ENCODE peak calls at places on chromosomes 1 and 21, in seven cellular contexts. One of them, this sample, is unnamed.

GRCh38 chr1:199302554-199302953 is 663.7 kb downstream of the PTPRC start:
- DNase-seq in fibroblast of lung: no peak
- DNase-seq in effector memory CD8-positive, alpha-beta T cell: no peak
- DNase-seq in hypothalamus: no peak
- DNase-seq in nephron progenitor cell: no peak
- DNase-seq in effector CD4-positive, alpha-beta T cell: no peak
- DNase-seq in type B pancreatic cell: no peak
- DNase-seq in this sample: no peak

GRCh38 chr21:26388731-26389231 is 184.3 kb downstream of the CYYR1 start:
- DNase-seq in hypothalamus: no peak
- DNase-seq in fibroblast of lung: peak; percentile 29
- DNase-seq in type B pancreatic cell: no peak
- DNase-seq in effector CD4-positive, alpha-beta T cell: no peak
- DNase-seq in nephron progenitor cell: no peak
- DNase-seq in effector memory CD8-positive, alpha-beta T cell: no peak
- DNase-seq in this sample: no peak

GRCh38 chr1:25804244-25804963 is 4.4 kb downstream of the SELENON start:
- DNase-seq in effector memory CD8-positive, alpha-beta T cell: no peak
- DNase-seq in type B pancreatic cell: no peak
- DNase-seq in effector CD4-positive, alpha-beta T cell: no peak
- DNase-seq in fibroblast of lung: no peak
- DNase-seq in nephron progenitor cell: no peak
- DNase-seq in hypothalamus: no peak
- DNase-seq in this sample: no peak

GRCh38 chr1:87129606-87130005 is 199.1 kb upstream of the LMO4 start:
- DNase-seq in hypothalamus: no peak
- DNase-seq in type B pancreatic cell: no peak
- DNase-seq in effector CD4-positive, alpha-beta T cell: no peak
- DNase-seq in effector memory CD8-positive, alpha-beta T cell: no peak
- DNase-seq in nephron progenitor cell: no peak
- DNase-seq in fibroblast of lung: peak; percentile 52
- DNase-seq in this sample: no peak

GRCh38 chr21:16377120-16377658 is 647.4 kb downstream of the USP25 start:
- DNase-seq in fibroblast of lung: no peak
- DNase-seq in nephron progenitor cell: no peak
- DNase-seq in hypothalamus: no peak
- DNase-seq in type B pancreatic cell: no peak
- DNase-seq in effector memory CD8-positive, alpha-beta T cell: no peak
- DNase-seq in effector CD4-positive, alpha-beta T cell: no peak
- DNase-seq in this sample: no peak

GRCh38 chr1:7948950-7949349 is 8.3 kb upstream of the TNFRSF9 start:
- DNase-seq in effector CD4-positive, alpha-beta T cell: peak; percentile 25
- DNase-seq in nephron progenitor cell: no peak
- DNase-seq in fibroblast of lung: peak; percentile 23
- DNase-seq in effector memory CD8-positive, alpha-beta T cell: peak; percentile 24
- DNase-seq in type B pancreatic cell: no peak
- DNase-seq in hypothalamus: no peak
- DNase-seq in this sample: no peak

GRCh38 chr1:62175568-62176179 is 19.0 kb upstream of the L1TD1 start:
- DNase-seq in type B pancreatic cell: no peak
- DNase-seq in effector CD4-positive, alpha-beta T cell: peak; percentile 6
- DNase-seq in hypothalamus: no peak
- DNase-seq in nephron progenitor cell: peak; percentile 58
- DNase-seq in fibroblast of lung: peak; percentile 65
- DNase-seq in effector memory CD8-positive, alpha-beta T cell: peak; percentile 23
- DNase-seq in this sample: no peak

GRCh38 chr1:234842726-234843641 is 233.0 kb upstream of the IRF2BP2 start:
- DNase-seq in type B pancreatic cell: no peak
- DNase-seq in effector memory CD8-positive, alpha-beta T cell: peak; percentile 47
- DNase-seq in fibroblast of lung: no peak
- DNase-seq in hypothalamus: no peak
- DNase-seq in effector CD4-positive, alpha-beta T cell: peak; percentile 32
- DNase-seq in nephron progenitor cell: no peak
- DNase-seq in this sample: no peak

GRCh38 chr1:118339431-118340146 is 154.6 kb upstream of the SPAG17 start:
- DNase-seq in effector CD4-positive, alpha-beta T cell: no peak
- DNase-seq in effector memory CD8-positive, alpha-beta T cell: no peak
- DNase-seq in hypothalamus: no peak
- DNase-seq in fibroblast of lung: no peak
- DNase-seq in nephron progenitor cell: no peak
- DNase-seq in type B pancreatic cell: no peak
- DNase-seq in this sample: peak; percentile 82

GRCh38 chr1:6292134-6292533 is 31.2 kb upstream of the GPR153 start:
- DNase-seq in nephron progenitor cell: no peak
- DNase-seq in type B pancreatic cell: no peak
- DNase-seq in effector memory CD8-positive, alpha-beta T cell: no peak
- DNase-seq in effector CD4-positive, alpha-beta T cell: no peak
- DNase-seq in hypothalamus: no peak
- DNase-seq in fibroblast of lung: no peak
- DNase-seq in this sample: no peak

GRCh38 chr1:197423006-197423405 is 155.0 kb downstream of the CRB1 start:
- DNase-seq in hypothalamus: no peak
- DNase-seq in type B pancreatic cell: no peak
- DNase-seq in fibroblast of lung: peak; percentile 91
- DNase-seq in nephron progenitor cell: no peak
- DNase-seq in effector CD4-positive, alpha-beta T cell: no peak
- DNase-seq in effector memory CD8-positive, alpha-beta T cell: no peak
- DNase-seq in this sample: no peak

GRCh38 chr21:29258626-29259335 is 39.9 kb upstream of the BACH1 start:
- DNase-seq in effector CD4-positive, alpha-beta T cell: no peak
- DNase-seq in nephron progenitor cell: no peak
- DNase-seq in effector memory CD8-positive, alpha-beta T cell: no peak
- DNase-seq in fibroblast of lung: peak; percentile 69
- DNase-seq in type B pancreatic cell: no peak
- DNase-seq in hypothalamus: no peak
- DNase-seq in this sample: peak; percentile 50

GRCh38 chr1:27346991-27347627 is 5.3 kb downstream of the SYTL1 start:
- DNase-seq in fibroblast of lung: no peak
- DNase-seq in effector memory CD8-positive, alpha-beta T cell: no peak
- DNase-seq in nephron progenitor cell: no peak
- DNase-seq in effector CD4-positive, alpha-beta T cell: no peak
- DNase-seq in hypothalamus: no peak
- DNase-seq in type B pancreatic cell: no peak
- DNase-seq in this sample: no peak

GRCh38 chr1:230681599-230681998 is 32.3 kb downstream of the AGT start:
- DNase-seq in effector memory CD8-positive, alpha-beta T cell: no peak
- DNase-seq in hypothalamus: no peak
- DNase-seq in fibroblast of lung: peak; percentile 84
- DNase-seq in type B pancreatic cell: no peak
- DNase-seq in nephron progenitor cell: no peak
- DNase-seq in effector CD4-positive, alpha-beta T cell: no peak
- DNase-seq in this sample: peak; percentile 54

GRCh38 chr1:51768971-51769601 is 109.4 kb downstream of the NRDC start:
- DNase-seq in nephron progenitor cell: peak; percentile 4
- DNase-seq in fibroblast of lung: peak; percentile 85
- DNase-seq in effector CD4-positive, alpha-beta T cell: no peak
- DNase-seq in type B pancreatic cell: no peak
- DNase-seq in effector memory CD8-positive, alpha-beta T cell: no peak
- DNase-seq in hypothalamus: no peak
- DNase-seq in this sample: peak; percentile 27

GRCh38 chr1:43232071-43232470 is 37.7 kb upstream of the TMEM125 start:
- DNase-seq in type B pancreatic cell: no peak
- DNase-seq in fibroblast of lung: peak; percentile 69
- DNase-seq in effector CD4-positive, alpha-beta T cell: no peak
- DNase-seq in nephron progenitor cell: no peak
- DNase-seq in effector memory CD8-positive, alpha-beta T cell: no peak
- DNase-seq in hypothalamus: no peak
- DNase-seq in this sample: peak; percentile 56

GRCh38 chr21:32381571-32381970 is 11.2 kb downstream of the URB1 start:
- DNase-seq in effector CD4-positive, alpha-beta T cell: no peak
- DNase-seq in fibroblast of lung: no peak
- DNase-seq in type B pancreatic cell: no peak
- DNase-seq in effector memory CD8-positive, alpha-beta T cell: no peak
- DNase-seq in hypothalamus: no peak
- DNase-seq in nephron progenitor cell: no peak
- DNase-seq in this sample: no peak

GRCh38 chr1:203692565-203693470 is 66.2 kb downstream of the ATP2B4 start:
- DNase-seq in type B pancreatic cell: no peak
- DNase-seq in fibroblast of lung: peak; percentile 98
- DNase-seq in effector memory CD8-positive, alpha-beta T cell: no peak
- DNase-seq in nephron progenitor cell: no peak
- DNase-seq in hypothalamus: no peak
- DNase-seq in effector CD4-positive, alpha-beta T cell: no peak
- DNase-seq in this sample: peak; percentile 94

GRCh38 chr21:29095203-29095602 is 21.8 kb upstream of the CCT8 start:
- DNase-seq in nephron progenitor cell: peak; percentile 20
- DNase-seq in fibroblast of lung: no peak
- DNase-seq in type B pancreatic cell: no peak
- DNase-seq in effector CD4-positive, alpha-beta T cell: no peak
- DNase-seq in hypothalamus: no peak
- DNase-seq in effector memory CD8-positive, alpha-beta T cell: no peak
- DNase-seq in this sample: no peak

GRCh38 chr1:159877695-159878444 is 15.4 kb upstream of the VSIG8 start:
- DNase-seq in effector CD4-positive, alpha-beta T cell: no peak
- DNase-seq in effector memory CD8-positive, alpha-beta T cell: no peak
- DNase-seq in type B pancreatic cell: no peak
- DNase-seq in hypothalamus: no peak
- DNase-seq in fibroblast of lung: no peak
- DNase-seq in nephron progenitor cell: no peak
- DNase-seq in this sample: no peak